ENCODE peak calls at places on chromosome 22, in six cellular contexts. W is heart left ventricle, T is cardiac muscle cell, L is spleen, A is OCI-LY7, N is pancreas. C is an unnamed sample. For H3K36me3, the result is how much of the 10 kb centered on the place peaks cover.

GRCh38 chr22:39351689-39352214 is 2.0 kb downstream of the SYNGR1 start:
- DNase-seq in T (no peak), L (peak), A (peak), W (no peak), N (no peak), C (no peak)

GRCh38 chr22:44638966-44639739 is 62.9 kb upstream of the PRR5 start:
- DNase-seq in T (peak), L (peak), N (no peak), W (no peak), A (no peak), C (no peak)

GRCh38 chr22:43643362-43643761 is 168.7 kb downstream of the EFCAB6 start:
- DNase-seq in L (no peak), A (no peak), W (no peak), N (no peak), T (no peak), C (no peak)

GRCh38 chr22:43796567-43796966 is 15.5 kb downstream of the EFCAB6 start:
- DNase-seq in T (peak), L (no peak), A (no peak), N (no peak), W (no peak), C (no peak)

GRCh38 chr22:37502342-37503182 is 16.4 kb upstream of the MFNG start:
- DNase-seq in N (peak), L (no peak), T (no peak), W (no peak), A (no peak), C (no peak)

GRCh38 chr22:22086501-22087158 is 104.0 kb upstream of the TOP3B start:
- DNase-seq in A (no peak), T (no peak), N (no peak), W (no peak), L (no peak), C (no peak)

GRCh38 chr22:33666249-33666648 is 254.0 kb downstream of the LARGE1 start:
- DNase-seq in W (no peak), N (no peak), T (no peak), L (no peak), A (no peak), C (no peak)

GRCh38 chr22:38700271-38700788 is 413 bp downstream of the JOSD1 start:
- DNase-seq in N (peak), T (peak), W (peak), A (no peak), L (peak), C (no peak)

GRCh38 chr22:29073618-29074275 is 912 bp downstream of the KREMEN1 start:
- DNase-seq in N (peak), T (peak), A (no peak), W (peak), L (peak), C (peak)

GRCh38 chr22:27224485-27225364 is 567.3 kb downstream of the MIAT start:
- DNase-seq in L (no peak), A (no peak), T (peak), N (no peak), W (no peak), C (peak)

DNA sequence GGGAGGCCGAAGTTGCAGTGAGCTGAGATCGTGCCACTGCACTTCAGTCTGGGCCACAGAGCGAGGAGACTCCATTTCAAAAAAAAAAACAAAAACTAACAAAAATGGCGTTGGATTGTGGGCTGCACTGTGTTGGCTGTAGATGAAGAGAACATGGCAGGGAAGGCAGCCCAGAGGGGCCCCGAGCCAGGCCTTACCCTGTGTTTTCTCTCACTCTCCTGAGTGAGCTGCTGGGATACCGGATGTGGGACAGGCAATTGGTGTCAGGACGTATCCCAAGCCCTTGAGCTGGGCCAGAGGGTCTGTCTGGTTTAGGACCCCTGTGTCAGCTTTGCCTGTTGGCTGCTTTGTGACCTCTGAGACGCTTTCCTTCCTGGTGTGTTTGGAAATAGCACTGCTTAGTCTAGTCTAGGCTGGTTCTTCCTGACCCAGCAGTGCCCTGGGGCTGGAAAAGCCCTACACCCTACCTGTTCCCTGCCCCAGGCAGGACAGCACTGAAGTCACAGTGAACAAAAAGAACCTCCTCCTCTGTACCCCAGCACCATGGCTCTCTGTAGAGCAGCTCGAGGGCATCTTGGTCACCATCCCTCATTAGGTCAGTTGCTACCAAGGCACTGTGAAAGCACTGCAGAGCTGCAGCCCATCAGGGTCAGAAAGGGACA is 17.8 kb downstream of the CHADL start:
- DNase-seq in N (no peak), T (no peak), A (no peak), W (no peak), L (no peak), C (no peak)
- H3K36me3 ChIP-seq in N (under half), T (under half), A (half or more), W (half or more), L (half or more), C (under half)

GRCh38 chr22:31488346-31488883 is 1.2 kb downstream of the EIF4ENIF1 start:
- DNase-seq in T (no peak), N (no peak), A (no peak), W (no peak), L (no peak), C (no peak)

GRCh38 chr22:31486951-31487350 is 2.7 kb downstream of the EIF4ENIF1 start:
- DNase-seq in N (no peak), L (no peak), W (no peak), A (no peak), T (no peak), C (no peak)

GRCh38 chr22:31490496-31490925 is 869 bp upstream of the EIF4ENIF1 start:
- DNase-seq in T (peak), L (peak), A (peak), W (peak), N (no peak), C (peak)

GRCh38 chr22:31489632-31490495 is at the start of gene EIF4ENIF1:
- DNase-seq in W (peak), T (peak), L (peak), A (peak), N (peak), C (peak)

DNA sequence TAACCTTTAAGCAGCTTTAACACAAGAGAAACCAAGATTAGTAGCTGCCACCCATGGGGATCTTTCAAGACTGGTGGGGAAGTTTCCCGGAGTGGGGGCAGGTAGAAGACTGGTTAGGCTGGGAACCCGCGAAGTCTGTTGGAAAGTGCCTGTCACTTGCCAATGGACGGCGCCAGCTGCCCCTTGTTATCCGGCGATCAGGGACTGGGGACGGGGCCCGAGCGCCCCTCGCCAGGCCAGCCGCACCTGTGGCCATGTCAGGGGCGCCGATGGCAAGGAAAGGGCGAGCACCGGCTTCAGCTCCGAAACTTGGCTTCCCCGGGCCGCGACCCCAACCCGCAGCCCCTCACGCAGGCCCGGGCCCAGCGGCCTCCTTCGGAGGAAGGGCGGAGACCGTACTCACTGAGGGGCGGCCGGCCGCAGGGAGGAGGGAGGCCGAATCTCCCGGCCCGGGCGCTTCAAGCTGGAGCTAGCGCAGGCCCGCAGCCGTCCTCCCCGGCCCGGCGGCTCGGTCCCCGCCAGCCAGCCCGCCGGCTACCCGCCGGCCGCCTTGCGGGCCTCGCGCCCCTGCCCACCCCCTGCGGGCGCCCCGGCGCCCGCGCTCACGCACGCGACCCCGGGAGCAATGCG is 539 bp downstream of the EIF4ENIF1 start:
- DNase-seq in L (peak), N (peak), W (peak), A (peak), T (peak), C (peak)
- H3K27ac ChIP-seq in L (peak), N (peak), W (peak), A (peak), T (peak), C (peak)

GRCh38 chr22:23261900-23262450 is 81.7 kb downstream of the BCR start:
- DNase-seq in W (no peak), N (no peak), T (no peak), L (no peak), A (no peak), C (no peak)

GRCh38 chr22:23265389-23265700 is 85.0 kb downstream of the BCR start:
- DNase-seq in T (no peak), W (no peak), L (no peak), N (no peak), A (no peak), C (no peak)

GRCh38 chr22:23262474-23263332 is 82.4 kb downstream of the BCR start:
- DNase-seq in N (no peak), A (no peak), T (no peak), L (no peak), W (no peak), C (no peak)

GRCh38 chr22:23264610-23265388 is 84.5 kb downstream of the BCR start:
- DNase-seq in T (no peak), L (no peak), W (no peak), A (peak), N (no peak), C (no peak)

DNA sequence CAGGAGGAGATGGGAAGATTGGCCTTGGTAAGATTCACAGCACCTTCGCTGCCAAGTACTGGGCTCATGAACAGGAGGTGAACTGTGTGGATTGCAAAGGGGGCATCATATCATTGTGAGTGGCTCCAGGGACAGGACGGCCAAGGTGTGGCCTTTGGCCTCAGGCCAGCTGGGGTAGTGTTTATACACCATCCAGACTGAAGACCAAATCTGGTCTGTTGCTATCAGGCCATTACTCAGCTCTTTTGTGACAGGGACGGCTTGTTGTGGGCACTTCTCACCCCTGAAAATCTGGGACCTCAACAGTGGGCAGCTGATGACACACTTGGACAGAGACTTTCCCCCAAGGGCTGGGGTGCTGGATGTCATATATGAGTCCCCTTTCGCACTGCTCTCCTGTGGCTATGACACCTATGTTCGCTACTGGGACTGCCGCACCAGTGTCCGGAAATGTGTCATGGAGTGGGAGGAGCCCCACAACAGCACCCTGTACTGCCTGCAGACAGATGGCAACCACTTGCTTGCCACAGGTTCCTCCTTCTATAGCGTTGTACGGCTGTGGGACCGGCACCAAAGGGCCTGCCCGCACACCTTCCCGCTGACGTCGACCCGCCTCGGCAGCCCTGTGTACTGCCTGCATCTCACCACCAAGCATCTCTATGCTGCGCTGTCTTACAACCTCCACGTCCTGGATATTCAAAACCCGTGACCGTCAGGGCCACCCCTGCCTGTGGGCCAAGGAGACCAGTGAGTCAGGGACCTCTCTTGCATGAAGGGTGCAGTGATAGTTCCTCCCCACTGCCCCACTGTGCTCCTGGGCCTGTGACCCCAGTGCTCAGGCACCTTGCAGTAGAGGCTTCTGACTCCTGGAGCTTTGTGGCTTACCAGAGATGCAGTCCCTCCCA is 83.6 kb downstream of the BCR start:
- DNase-seq in N (no peak), T (no peak), W (no peak), L (peak), A (peak), C (no peak)
- H3K36me3 ChIP-seq in N (under half), T (under half), W (half or more), L (half or more), A (under half), C (under half)

GRCh38 chr22:21045585-21046294 is at the start of gene LRRC74B:
- DNase-seq in N (peak), W (peak), A (peak), L (peak), T (peak), C (peak)

GRCh38 chr22:21041937-21042336 is 3.8 kb upstream of the LRRC74B start:
- DNase-seq in A (no peak), T (no peak), L (no peak), W (no peak), N (no peak), C (no peak)

GRCh38 chr22:21044931-21045584 is 688 bp upstream of the LRRC74B start:
- DNase-seq in A (no peak), L (peak), T (peak), W (no peak), N (no peak), C (no peak)

GRCh38 chr22:21042978-21043855 is 2.5 kb upstream of the LRRC74B start:
- DNase-seq in T (no peak), W (no peak), N (no peak), L (peak), A (no peak), C (no peak)

GRCh38 chr22:21043856-21044535 is 1.8 kb upstream of the LRRC74B start:
- DNase-seq in N (no peak), T (no peak), L (peak), W (no peak), A (no peak), C (no peak)
- H3K27ac ChIP-seq in N (no peak), T (no peak), L (peak), W (no peak), A (no peak), C (no peak)

GRCh38 chr22:20792221-20792965 is 18.5 kb downstream of the SERPIND1 start:
- DNase-seq in W (no peak), A (no peak), L (no peak), T (no peak), N (no peak), C (no peak)
- H3K36me3 ChIP-seq in W (half or more), A (half or more), L (half or more), T (under half), N (under half), C (under half)

DNA sequence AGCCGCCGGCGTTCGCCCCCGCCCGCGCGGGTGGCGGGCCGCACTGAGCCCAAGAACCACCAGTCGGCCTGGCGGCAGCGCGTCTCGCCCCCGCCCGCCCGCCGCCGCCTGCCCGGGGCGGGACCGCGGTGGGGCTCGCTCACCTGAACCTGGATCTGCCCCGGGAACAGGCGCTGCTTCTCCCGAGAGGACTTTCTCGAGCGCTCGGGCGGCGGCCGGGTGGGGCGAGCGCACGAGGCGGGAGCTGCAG is 178 bp downstream of the MYH9 start:
- DNase-seq in W (no peak), L (no peak), A (no peak), N (no peak), T (no peak), C (no peak)
- H3K27ac ChIP-seq in W (peak), L (peak), A (peak), N (peak), T (peak), C (peak)

GRCh38 chr22:35729309-35729698 is 11.6 kb downstream of the APOL5 start:
- DNase-seq in T (no peak), N (no peak), W (no peak), A (peak), L (no peak), C (no peak)

GRCh38 chr22:35726933-35727332 is 9.3 kb downstream of the APOL5 start:
- DNase-seq in A (peak), W (no peak), N (no peak), L (no peak), T (no peak), C (no peak)

GRCh38 chr22:35726398-35726797 is 8.7 kb downstream of the APOL5 start:
- DNase-seq in T (no peak), N (no peak), W (no peak), L (no peak), A (peak), C (no peak)

GRCh38 chr22:35727436-35727835 is 9.8 kb downstream of the APOL5 start:
- DNase-seq in W (no peak), T (peak), A (no peak), N (no peak), L (no peak), C (no peak)

DNA sequence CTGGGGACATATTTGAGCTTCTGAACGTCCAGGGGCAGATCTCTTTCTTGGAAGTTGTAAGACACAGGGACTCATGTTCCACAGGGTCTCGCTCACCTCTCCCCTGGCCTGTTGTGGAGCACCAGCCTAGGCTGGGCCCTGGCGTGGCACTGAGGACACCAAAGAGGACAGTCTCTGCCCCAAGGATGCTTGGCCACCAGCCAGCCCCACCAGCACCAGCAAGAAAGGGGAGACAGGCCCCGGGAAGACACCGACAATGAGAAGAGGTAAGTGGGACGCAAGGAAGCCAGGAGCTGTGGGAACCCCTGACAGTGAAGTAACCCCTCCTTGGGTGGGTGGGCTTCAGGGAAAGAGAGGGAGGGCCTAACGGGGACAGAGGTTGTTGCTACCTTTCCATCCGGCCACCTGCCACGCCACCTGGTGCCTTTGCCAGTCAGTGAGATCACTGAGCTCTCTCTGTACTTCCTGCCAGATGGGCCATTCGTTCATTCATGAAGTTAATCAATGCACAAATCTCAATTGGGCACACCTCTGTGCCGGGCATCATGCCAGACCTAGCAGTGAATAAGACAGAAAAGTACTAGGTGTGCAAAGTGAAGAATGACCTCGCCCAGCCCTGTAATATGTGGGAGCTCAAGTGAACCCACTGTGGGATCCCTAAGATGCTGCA is 11.1 kb downstream of the APOL5 start:
- DNase-seq in W (no peak), L (no peak), N (peak), T (no peak), A (peak), C (no peak)
- H3K36me3 ChIP-seq in W (under half), L (under half), N (under half), T (under half), A (under half), C (under half)

DNA sequence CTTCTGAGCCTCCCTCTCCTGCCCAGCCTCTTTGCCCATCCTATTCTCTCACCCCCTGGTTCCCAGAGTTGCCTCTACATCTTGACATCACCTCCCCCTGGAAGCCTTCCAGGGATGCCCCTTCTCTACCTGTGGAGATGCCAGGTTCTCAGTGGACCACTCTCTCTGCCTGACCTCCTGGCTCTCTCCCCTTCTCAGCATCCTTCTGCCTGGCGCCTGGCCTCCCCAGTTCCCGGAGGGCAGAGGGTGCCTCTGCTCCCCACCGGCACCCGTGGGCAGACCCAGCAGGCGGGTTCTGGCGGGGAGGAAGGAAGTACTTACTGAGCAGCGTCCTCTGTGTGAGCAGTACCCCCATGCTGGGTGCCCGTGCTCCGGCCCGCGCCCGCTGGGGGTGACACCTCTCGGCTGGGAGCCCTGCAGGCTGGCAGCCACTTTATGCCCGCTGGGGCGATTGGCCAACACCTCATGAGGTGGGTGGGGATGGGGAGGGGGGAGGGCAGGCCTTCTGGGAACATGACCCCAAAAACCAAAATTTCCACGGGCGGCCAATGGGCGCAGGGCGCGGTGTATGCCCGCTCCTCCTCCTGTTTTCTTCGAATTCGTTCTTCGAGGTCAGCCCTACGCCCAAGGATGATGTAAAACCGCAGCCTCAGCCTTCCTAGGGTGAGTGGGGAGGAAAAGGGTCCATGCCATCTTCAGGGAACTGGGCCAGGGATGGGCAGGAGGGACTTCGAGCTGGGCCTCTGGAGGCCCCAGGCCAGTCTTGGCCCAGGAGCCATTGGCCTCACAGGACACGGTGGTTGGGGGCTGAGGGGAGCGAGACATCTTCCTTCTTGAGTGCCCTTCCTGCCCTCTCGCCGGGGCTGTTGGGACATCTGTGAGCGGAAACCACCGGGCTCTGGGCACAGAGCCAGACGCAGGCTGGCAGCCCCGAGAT is at the start of gene OSM:
- DNase-seq in A (peak), L (peak), N (no peak), W (peak), T (no peak), C (no peak)
- H3K27ac ChIP-seq in A (peak), L (peak), N (no peak), W (peak), T (no peak), C (peak)

GRCh38 chr22:46826438-46826837 is 64.0 kb downstream of the TBC1D22A start:
- DNase-seq in L (no peak), T (no peak), N (no peak), W (no peak), A (no peak), C (no peak)

GRCh38 chr22:46825145-46825544 is 62.7 kb downstream of the TBC1D22A start:
- DNase-seq in W (no peak), T (no peak), N (no peak), A (no peak), L (no peak), C (no peak)

GRCh38 chr22:46828323-46829139 is 66.1 kb downstream of the TBC1D22A start:
- DNase-seq in N (no peak), W (no peak), L (no peak), T (no peak), A (no peak), C (no peak)

GRCh38 chr22:46827781-46828180 is 65.3 kb downstream of the TBC1D22A start:
- DNase-seq in N (no peak), A (no peak), W (no peak), T (no peak), L (no peak), C (no peak)

GRCh38 chr22:46827072-46827780 is 64.8 kb downstream of the TBC1D22A start:
- DNase-seq in T (no peak), L (no peak), A (peak), N (no peak), W (no peak), C (no peak)
- H3K36me3 ChIP-seq in T (under half), L (half or more), A (under half), N (under half), W (under half), C (under half)

C was measured in uterus.